ENCODE peak calls at places on chromosomes 12 and 14, in nine cellular contexts. T is fibroblast of lung; K is pancreas; R is GM12865; S is skeletal muscle cell; D is SK-N-SH; Y is fibroblast of pulmonary artery; Z is CD8-positive, alpha-beta memory T cell; A is lower lobe of right lung. M is an unnamed sample.
A peak's percentile ranks its signal among the peaks of the same experiment; 100 is the strongest.

GRCh38 chr12:22986997-22987396 is 362.0 kb downstream of the ETNK1 start:
- DNase-seq in D (no peak), R (no peak), Z (no peak), A (no peak), K (no peak), Y (no peak), S (no peak), T (peak; percentile 67), M (no peak)

GRCh38 chr12:17829813-17830212 is 260.2 kb downstream of the RERGL start:
- DNase-seq in Y (no peak), Z (no peak), T (no peak), K (no peak), A (no peak), S (no peak), D (no peak), R (no peak), M (no peak)

GRCh38 chr12:129169928-129170327 is 316.6 kb downstream of the GLT1D1 start:
- DNase-seq in T (no peak), S (no peak), Y (no peak), D (no peak), Z (no peak), A (no peak), K (no peak), R (no peak), M (no peak)

GRCh38 chr12:119695034-119695433 is 27.1 kb downstream of the PRKAB1 start:
- DNase-seq in S (no peak), Z (no peak), A (no peak), Y (peak; percentile 23), D (peak; percentile 37), T (no peak), R (no peak), K (no peak), M (no peak)

GRCh38 chr12:12445882-12446181 is 89.0 kb downstream of the BORCS5 start:
- DNase-seq in K (no peak), S (no peak), A (no peak), Z (no peak), R (no peak), T (no peak), Y (no peak), D (no peak), M (no peak)

GRCh38 chr12:41293011-41293410 is 104.9 kb downstream of the PDZRN4 start:
- DNase-seq in R (no peak), Y (no peak), K (no peak), Z (no peak), A (no peak), D (no peak), S (no peak), T (no peak), M (no peak)

GRCh38 chr12:103785243-103786031 is 55.6 kb downstream of the NT5DC3 start:
- DNase-seq in K (no peak), S (no peak), Z (no peak), A (no peak), T (peak; percentile 42), D (no peak), Y (no peak), R (no peak), M (no peak)

GRCh38 chr12:131434208-131435125 is 276.4 kb upstream of the SFSWAP start:
- DNase-seq in T (no peak), A (no peak), D (no peak), S (no peak), K (no peak), R (no peak), Z (no peak), Y (no peak), M (no peak)

GRCh38 chr12:107488666-107489065 is 196.9 kb upstream of the PWP1 start:
- DNase-seq in Y (no peak), K (no peak), T (peak; percentile 42), A (no peak), Z (no peak), S (peak; percentile 88), D (no peak), R (no peak), M (no peak)

GRCh38 chr12:52121848-52122838 is 42.6 kb downstream of the SMIM41 start:
- DNase-seq in D (peak; percentile 87), A (peak; percentile 79), T (peak; percentile 26), K (peak; percentile 89), Y (peak; percentile 63), S (peak; percentile 4), Z (peak; percentile 68), R (peak; percentile 86), M (no peak)

GRCh38 chr14:44914849-44915248 is 46.9 kb downstream of the KLHL28 start:
- DNase-seq in Z (no peak), D (no peak), T (peak; percentile 38), R (no peak), A (no peak), S (peak; percentile 5), Y (peak; percentile 47), K (no peak), M (no peak)

GRCh38 chr12:54368016-54368708 is 3.9 kb upstream of the GPR84 start:
- DNase-seq in Y (no peak), Z (no peak), K (no peak), S (no peak), R (no peak), T (no peak), A (no peak), D (no peak), M (no peak)
- H3K4me3 ChIP-seq in Y (no peak overlapping the region), Z (peak overlapping the region; percentile 56), K (no peak overlapping the region), S (no peak overlapping the region), R (no peak overlapping the region), T (no peak overlapping the region), A (peak overlapping the region; percentile 46), D (no peak overlapping the region), M (no peak overlapping the region)

GRCh38 chr12:113091506-113091905 is 35.0 kb downstream of the DTX1 start:
- DNase-seq in S (no peak), K (no peak), Z (no peak), T (no peak), Y (no peak), A (no peak), R (no peak), D (no peak), M (no peak)

GRCh38 chr12:113090740-113091139 is 34.2 kb downstream of the DTX1 start:
- DNase-seq in S (no peak), Z (no peak), R (no peak), D (no peak), Y (no peak), K (no peak), A (no peak), T (no peak), M (no peak)

GRCh38 chr12:113093409-113094101 is 37.0 kb downstream of the DTX1 start:
- DNase-seq in Z (no peak), R (no peak), Y (no peak), T (no peak), D (no peak), A (no peak), K (no peak), S (no peak), M (no peak)

GRCh38 chr12:113094738-113095137 is 38.2 kb downstream of the DTX1 start:
- DNase-seq in A (no peak), R (no peak), S (no peak), D (no peak), K (peak; percentile 61), Z (no peak), Y (no peak), T (no peak), M (no peak)

DNA sequence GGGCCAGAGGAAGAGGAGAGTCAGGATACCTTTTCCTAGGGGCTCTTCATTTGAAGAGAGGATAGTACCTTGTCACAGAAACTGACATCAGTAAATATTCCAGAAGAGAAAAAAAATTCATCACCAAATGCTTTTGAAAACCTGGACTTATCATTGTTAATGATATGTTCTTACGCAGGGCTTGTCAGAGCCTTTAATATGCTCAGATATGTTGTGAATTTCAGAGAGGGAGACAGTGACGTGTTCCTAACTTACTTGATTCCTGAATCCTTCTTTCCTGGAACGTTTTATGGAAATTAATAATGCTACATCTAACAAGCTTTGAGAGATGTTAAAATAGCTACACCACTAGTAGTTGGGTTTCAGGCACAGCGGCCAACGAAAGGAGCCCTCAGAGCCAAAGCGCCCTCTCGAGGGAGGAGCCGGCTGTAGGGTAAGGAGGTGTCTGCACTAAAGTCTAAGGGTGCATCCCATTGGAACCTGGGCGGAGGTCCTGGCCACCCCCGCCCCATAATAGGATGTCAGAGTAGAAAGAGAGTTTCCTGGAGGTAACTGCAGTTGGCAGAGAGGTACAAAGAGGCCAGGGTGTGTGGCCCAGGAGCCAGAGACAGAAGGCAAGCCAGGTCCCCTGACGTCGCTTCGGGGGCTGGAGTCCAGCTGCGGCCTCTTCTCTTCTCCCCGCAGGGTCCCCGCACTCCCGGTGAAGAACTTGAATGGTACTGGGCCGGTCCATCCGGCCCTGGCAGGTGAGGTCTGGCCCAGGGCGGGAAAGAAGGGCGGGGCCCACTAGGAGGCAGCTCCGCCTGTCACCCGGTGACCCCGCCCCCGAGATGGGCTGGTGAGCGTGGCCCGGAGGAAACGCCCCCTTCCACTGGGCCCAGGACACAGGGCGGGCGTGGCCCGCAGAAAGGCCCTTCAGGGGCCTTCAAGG is 36.2 kb downstream of the DTX1 start:
- DNase-seq in D (no peak), Z (no peak), S (no peak), R (peak; percentile 43), Y (no peak), K (peak; percentile 63), A (peak; percentile 70), T (no peak), M (no peak)
- H3K4me3 ChIP-seq in D (no peak overlapping the region), Z (no peak overlapping the region), S (no peak overlapping the region), R (no peak overlapping the region), Y (no peak overlapping the region), K (peak overlapping the region; percentile 8), A (no peak overlapping the region), T (no peak overlapping the region), M (no peak overlapping the region)

DNA sequence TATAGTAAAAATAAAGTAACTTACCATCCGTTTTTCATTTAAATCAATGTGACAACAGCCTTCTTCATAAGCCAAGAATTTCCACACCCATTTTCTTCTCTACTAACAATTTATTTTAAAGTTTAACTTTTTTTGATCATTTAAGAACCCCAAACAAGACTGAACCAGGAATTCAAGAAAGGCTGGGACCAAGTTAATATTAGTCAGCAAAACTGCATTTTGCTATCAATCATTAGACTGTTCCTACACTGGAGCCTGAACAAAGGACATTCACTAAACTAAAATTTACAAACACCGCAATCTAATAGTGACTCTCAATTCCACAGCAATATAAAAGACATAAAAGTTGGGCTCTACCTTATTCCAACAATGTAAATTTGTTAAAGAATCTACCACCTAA is 73.6 kb downstream of the OSBPL8 start:
- DNase-seq in D (no peak), Z (no peak), R (no peak), A (no peak), Y (no peak), K (no peak), T (no peak), S (no peak), M (no peak)
- H3K4me3 ChIP-seq in D (no peak overlapping the region), Z (no peak overlapping the region), R (no peak overlapping the region), A (no peak overlapping the region), Y (no peak overlapping the region), K (no peak overlapping the region), T (no peak overlapping the region), S (no peak overlapping the region), M (no peak overlapping the region)

DNA sequence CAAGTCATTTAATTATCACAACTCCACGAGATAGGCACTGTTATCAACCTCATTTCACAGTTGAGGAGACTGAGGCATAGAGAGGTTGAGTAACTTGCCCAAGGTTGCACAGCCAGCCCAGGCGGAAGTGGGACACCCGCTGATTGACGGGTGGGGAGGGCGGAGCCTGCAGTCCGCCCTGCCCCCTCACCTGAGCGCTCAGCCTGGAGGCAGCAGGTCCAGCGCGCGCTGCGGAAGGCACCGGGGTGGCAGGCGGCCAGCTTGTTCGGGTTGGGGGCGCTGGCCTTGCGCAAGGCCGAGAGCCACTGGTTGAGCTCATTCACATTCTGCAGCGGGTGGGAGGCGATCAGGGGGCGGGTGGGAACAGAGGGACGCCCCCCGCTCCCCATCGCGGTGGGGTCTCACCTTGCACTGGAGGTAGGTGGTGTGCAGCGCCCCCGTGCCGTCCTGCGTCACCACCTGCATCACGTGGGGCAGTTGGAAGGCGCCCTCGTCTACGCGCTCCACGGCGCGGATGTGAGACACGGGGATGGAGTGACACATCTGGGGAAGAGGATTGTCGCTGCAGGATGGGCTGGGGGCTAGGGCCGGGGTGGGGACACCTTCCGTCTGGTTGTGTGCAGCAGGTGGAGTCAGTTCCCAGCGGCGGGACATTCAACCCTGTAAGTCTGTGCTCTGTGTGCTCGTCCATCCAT is 31.7 kb downstream of the RASAL1 start:
- DNase-seq in A (peak; percentile 64), T (no peak), D (peak; percentile 70), S (no peak), Y (no peak), Z (peak; percentile 75), R (no peak), K (peak; percentile 66), M (no peak)
- H3K4me3 ChIP-seq in A (peak overlapping the region; percentile 32), T (no peak overlapping the region), D (no peak overlapping the region), S (no peak overlapping the region), Y (no peak overlapping the region), Z (peak overlapping the region; percentile 47), R (no peak overlapping the region), K (no peak overlapping the region), M (peak overlapping the region; percentile 16)

M was measured in GM12864.